ENCODE peak calls at places on chromosomes 11 and 22, in five cellular contexts. D is GM23248, L is heart left ventricle, K is PC-9, I is DND-41. A is an unnamed sample.

GRCh38 chr11:122700676-122701075 is 45.2 kb downstream of the UBASH3B start:
- DNase-seq in L (no peak), K (no peak), D (no peak), I (no peak), A (no peak)

GRCh38 chr11:81071641-81072040 is 1630.8 kb upstream of the TENM4 start:
- DNase-seq in K (no peak), D (no peak), L (no peak), I (no peak), A (no peak)

GRCh38 chr11:124143034-124143433 is 27.8 kb downstream of the VWA5A start:
- DNase-seq in D (no peak), I (no peak), K (no peak), L (no peak), A (no peak)

GRCh38 chr11:69662021-69662698 is 13.0 kb downstream of the LTO1 start:
- DNase-seq in K (no peak), I (no peak), D (peak), L (peak), A (no peak)

GRCh38 chr11:129247129-129247528 is 55.0 kb upstream of the ARHGAP32 start:
- DNase-seq in K (no peak), L (no peak), D (peak), I (peak), A (no peak)

GRCh38 chr22:50201191-50202129 is 649 bp downstream of the SELENOO start:
- DNase-seq in K (no peak), L (no peak), D (peak), I (peak), A (peak)

GRCh38 chr11:131880279-131880678 is 509.9 kb downstream of the NTM start:
- DNase-seq in I (no peak), D (no peak), L (no peak), K (no peak), A (no peak)

GRCh38 chr11:43580735-43581369 is 99.7 kb upstream of the HSD17B12 start:
- DNase-seq in K (no peak), D (peak), I (no peak), L (no peak), A (no peak)

GRCh38 chr22:44181033-44181911 is 547 bp downstream of the PARVG start:
- DNase-seq in D (no peak), K (no peak), I (peak), L (no peak), A (no peak)

GRCh38 chr11:43508511-43508918 is 149.8 kb downstream of the TTC17 start:
- DNase-seq in K (no peak), I (peak), L (no peak), D (peak), A (no peak)

GRCh38 chr22:35034963-35035362 is 31.0 kb upstream of the ISX start:
- DNase-seq in D (no peak), L (no peak), I (no peak), K (no peak), A (no peak)

GRCh38 chr11:46346886-46347636 is at the start of gene DGKZ:
- DNase-seq in D (peak), I (peak), L (peak), K (peak), A (peak)

GRCh38 chr22:37471721-37472417 is 14.3 kb downstream of the MFNG start:
- DNase-seq in L (no peak), D (no peak), K (no peak), I (no peak), A (no peak)

GRCh38 chr11:88102595-88102929 is 72.7 kb downstream of the RAB38 start:
- DNase-seq in L (no peak), K (no peak), D (peak), I (no peak), A (no peak)

DNA sequence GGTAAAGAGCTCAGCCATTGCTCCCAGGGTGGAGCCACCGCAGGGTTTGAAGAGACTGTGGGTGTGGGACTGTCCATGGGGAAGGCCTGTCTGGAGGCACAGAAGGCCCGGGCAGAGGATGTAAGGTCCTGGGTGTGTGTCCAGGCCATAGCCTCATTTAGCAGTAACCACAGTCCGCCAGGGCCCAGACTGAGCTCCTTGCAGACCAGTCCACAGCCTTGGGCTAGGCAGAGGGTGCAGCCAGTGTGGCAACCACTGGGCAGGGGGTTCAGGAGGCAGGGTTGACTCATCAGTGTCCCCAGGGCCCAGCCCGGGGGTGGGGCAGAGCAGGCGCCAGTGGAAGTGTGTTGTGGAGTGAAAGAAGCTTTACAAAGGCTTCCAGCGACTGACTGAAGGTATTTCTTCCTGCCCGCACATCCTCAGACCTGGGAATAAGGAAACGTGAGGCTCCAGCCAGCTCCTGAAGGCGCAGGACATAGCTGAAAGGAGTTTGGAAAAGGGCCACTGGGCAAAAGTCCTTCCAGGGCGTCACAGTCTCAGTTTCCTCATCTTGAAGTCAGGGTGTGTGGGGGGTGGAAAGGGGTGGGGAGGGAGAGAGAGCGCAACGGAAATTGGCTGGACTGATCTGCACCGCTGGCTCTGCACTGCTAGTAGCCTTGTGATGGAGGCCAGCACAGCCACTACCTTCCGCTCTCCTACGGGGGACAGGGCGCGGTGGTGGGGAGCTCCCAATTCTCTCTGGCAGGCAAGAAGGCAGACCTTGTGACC is 27.8 kb upstream of the WNT11 start:
- DNase-seq in D (peak), K (peak), L (peak), I (no peak), A (peak)
- H3K27ac ChIP-seq in D (peak), K (peak), L (peak), I (no peak), A (peak)

GRCh38 chr22:46371623-46372226 is 36.2 kb downstream of the TRMU start:
- DNase-seq in L (no peak), K (no peak), I (no peak), D (no peak), A (no peak)

GRCh38 chr22:46373838-46374662 is 38.5 kb downstream of the TRMU start:
- DNase-seq in K (peak), D (no peak), L (no peak), I (peak), A (no peak)

GRCh38 chr22:46374663-46375474 is 39.4 kb downstream of the TRMU start:
- DNase-seq in L (no peak), I (no peak), D (no peak), K (peak), A (no peak)

GRCh38 chr22:46372686-46373085 is 37.2 kb downstream of the TRMU start:
- DNase-seq in I (no peak), K (no peak), D (no peak), L (no peak), A (no peak)

GRCh38 chr22:46373166-46373565 is 37.7 kb downstream of the TRMU start:
- DNase-seq in I (no peak), D (no peak), L (peak), K (no peak), A (no peak)
- H3K27ac ChIP-seq in I (no peak), D (no peak), L (no peak), K (no peak), A (no peak)

GRCh38 chr22:39091136-39092081 is 5.6 kb upstream of the APOBEC3H start:
- DNase-seq in L (no peak), I (no peak), D (no peak), K (no peak), A (no peak)
- H3K27ac ChIP-seq in L (no peak), I (no peak), D (no peak), K (peak), A (no peak)

GRCh38 chr11:107043242-107043991 is 25.1 kb upstream of the GUCY1A2 start:
- DNase-seq in I (no peak), L (no peak), D (peak), K (no peak), A (no peak)
- H3K27ac ChIP-seq in I (no peak), L (no peak), D (peak), K (no peak), A (no peak)

GRCh38 chr11:68140496-68141246 is 19.5 kb upstream of the CHKA start:
- DNase-seq in K (no peak), I (no peak), L (no peak), D (no peak), A (no peak)
- H3K27ac ChIP-seq in K (no peak), I (no peak), L (no peak), D (no peak), A (no peak)

GRCh38 chr11:32431657-32432056 is 3.7 kb downstream of the WT1 start:
- DNase-seq in L (no peak), K (no peak), I (no peak), D (no peak), A (no peak)
- H3K27ac ChIP-seq in L (peak), K (no peak), I (peak), D (no peak), A (peak)

GRCh38 chr11:75570559-75571139 is 8.6 kb downstream of the SERPINH1 start:
- DNase-seq in K (no peak), D (no peak), I (no peak), L (no peak), A (no peak)
- H3K27ac ChIP-seq in K (no peak), D (peak), I (no peak), L (no peak), A (no peak)

DNA sequence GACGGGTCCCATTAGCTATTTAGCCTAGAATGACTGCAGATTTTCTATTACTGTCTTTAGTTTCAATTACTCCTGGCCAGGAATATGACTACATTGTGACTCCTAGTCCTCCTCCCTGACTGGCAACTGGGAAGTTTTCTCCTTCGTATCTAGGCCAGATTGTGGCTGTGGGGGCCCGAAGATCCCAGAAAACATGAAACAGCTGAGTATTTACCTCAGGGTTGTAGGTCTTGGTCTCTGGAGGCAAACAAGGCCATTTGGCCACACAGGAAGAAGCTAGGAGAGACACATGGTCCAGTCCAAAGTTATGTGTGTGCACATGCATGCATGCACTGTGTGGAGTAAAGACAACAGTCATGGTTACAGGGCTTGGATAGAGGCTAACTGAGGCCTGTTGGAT is 10.2 kb upstream of the GDPD4 start:
- DNase-seq in K (no peak), D (peak), I (no peak), L (no peak), A (no peak)
- H3K27ac ChIP-seq in K (no peak), D (no peak), I (no peak), L (no peak), A (no peak)

DNA sequence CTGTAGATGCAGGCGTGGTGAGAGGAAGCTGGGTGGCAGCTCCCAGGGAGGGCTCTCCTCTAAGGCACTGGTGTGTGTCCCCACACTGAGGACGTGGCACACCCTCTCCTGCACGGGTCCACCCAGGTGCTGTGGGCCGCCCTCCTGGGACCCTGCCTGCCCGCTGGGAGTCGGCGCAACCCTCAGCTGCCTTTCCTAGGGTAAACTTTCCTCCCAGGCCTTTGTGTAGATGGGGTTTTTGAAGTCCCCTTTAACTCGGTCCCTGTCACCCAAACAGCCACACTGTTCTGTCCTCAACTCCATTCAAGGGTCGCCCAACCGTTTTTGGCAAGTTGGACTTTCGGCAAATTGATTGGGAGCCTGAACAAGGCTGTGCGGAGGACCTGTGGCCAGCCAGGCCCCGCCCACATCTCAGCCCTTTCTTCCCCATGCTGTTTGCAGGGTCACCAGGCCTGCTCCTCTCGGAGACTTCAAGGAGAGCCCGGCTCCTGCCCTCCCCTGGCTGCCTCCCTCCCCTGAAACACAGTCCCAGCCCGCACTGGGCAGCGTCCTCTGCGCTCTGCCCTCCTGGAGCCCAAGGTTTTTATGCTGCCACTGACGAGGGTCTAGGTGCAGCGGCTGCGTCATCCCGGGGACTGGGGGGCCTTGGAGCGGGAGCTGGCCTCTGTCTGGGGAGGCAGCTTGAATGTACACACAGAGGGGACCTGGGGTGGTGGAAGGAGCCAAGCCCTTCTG is 1126.2 kb downstream of the BRD1 start:
- DNase-seq in L (peak), K (no peak), I (no peak), D (no peak), A (no peak)
- H3K27ac ChIP-seq in L (no peak), K (no peak), I (no peak), D (no peak), A (no peak)